ENCODE peak calls at places on chromosomes 6 and 20, in four cellular contexts. L is breast epithelium, I is WERI-Rb-1, Z is left lung. T is an unnamed sample.
A peak's percentile ranks its signal among the peaks of the same experiment; 100 is the strongest.

GRCh38 chr20:219290-220115 is 7.6 kb upstream of the DEFB129 start:
- DNase-seq in Z (no peak), I (peak; percentile 25), L (no peak), T (no peak)

GRCh38 chr6:16256781-16257180 is 18.4 kb downstream of the GMPR start:
- DNase-seq in I (peak; percentile 92), Z (no peak), L (no peak), T (no peak)

GRCh38 chr6:1606533-1607235 is 3.0 kb upstream of the FOXC1 start:
- DNase-seq in Z (no peak), I (peak; percentile 18), L (no peak), T (no peak)

GRCh38 chr6:10081075-10081474 is 333.8 kb downstream of the TFAP2A start:
- DNase-seq in Z (no peak), L (no peak), I (no peak), T (no peak)

GRCh38 chr20:45206746-45207145 is at the start of gene SEMG1:
- DNase-seq in I (no peak), L (no peak), Z (no peak), T (no peak)

GRCh38 chr6:36800223-36801095 is 38.8 kb downstream of the CPNE5 start:
- DNase-seq in Z (no peak), I (no peak), L (no peak), T (no peak)

GRCh38 chr6:7590918-7591302 is 912 bp downstream of the SNRNP48 start:
- DNase-seq in Z (no peak), L (no peak), I (no peak), T (no peak)

GRCh38 chr20:25178563-25179438 is 16.7 kb upstream of the ENTPD6 start:
- DNase-seq in I (peak; percentile 14), Z (peak; percentile 74), L (no peak), T (no peak)

GRCh38 chr20:51457281-51457932 is 85.1 kb downstream of the NFATC2 start:
- DNase-seq in L (no peak), I (no peak), Z (peak; percentile 68), T (no peak)

GRCh38 chr6:82251942-82252341 is 4.4 kb upstream of the IBTK start:
- DNase-seq in Z (no peak), I (no peak), L (no peak), T (no peak)

GRCh38 chr6:34152042-34152524 is 6.2 kb upstream of the GRM4 start:
- DNase-seq in I (peak; percentile 14), Z (peak; percentile 12), L (peak; percentile 43), T (no peak)

GRCh38 chr20:64083380-64084208 is 604 bp downstream of the LKAAEAR1 start:
- DNase-seq in L (no peak), Z (peak; percentile 81), I (peak; percentile 75), T (peak; percentile 77)

GRCh38 chr6:108795814-108796213 is 52.4 kb upstream of the ARMC2 start:
- DNase-seq in Z (no peak), L (no peak), I (no peak), T (no peak)
- H3K9me3 ChIP-seq in Z (no peaks in the 10 kb centered on the region), L (no peaks in the 10 kb centered on the region), I (no peaks in the 10 kb centered on the region), T (no peaks in the 10 kb centered on the region)

DNA sequence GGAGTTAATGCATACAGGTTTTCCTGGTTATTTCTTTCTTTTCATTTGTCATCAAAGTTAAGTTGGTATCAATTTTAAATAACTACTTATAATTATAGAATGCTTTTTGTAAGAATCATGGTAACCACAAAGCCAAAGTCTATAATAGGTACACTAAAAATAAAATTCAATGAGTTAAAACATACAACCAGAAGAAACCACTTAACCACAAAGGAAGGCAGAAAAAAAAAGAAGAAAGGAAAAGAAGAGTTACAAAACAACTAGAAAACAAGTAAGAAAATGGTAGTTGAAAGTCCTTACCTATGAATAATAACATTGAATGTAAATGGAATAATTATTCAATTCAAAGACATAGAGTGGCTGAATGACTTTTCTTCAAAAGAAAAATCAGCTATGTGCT is 45.6 kb downstream of the THBS2 start:
- DNase-seq in Z (no peak), L (no peak), I (no peak), T (no peak)
- TF ChIP-seq CTCF in Z (no peak), L (no peak), I (no peak), T (no peak)

DNA sequence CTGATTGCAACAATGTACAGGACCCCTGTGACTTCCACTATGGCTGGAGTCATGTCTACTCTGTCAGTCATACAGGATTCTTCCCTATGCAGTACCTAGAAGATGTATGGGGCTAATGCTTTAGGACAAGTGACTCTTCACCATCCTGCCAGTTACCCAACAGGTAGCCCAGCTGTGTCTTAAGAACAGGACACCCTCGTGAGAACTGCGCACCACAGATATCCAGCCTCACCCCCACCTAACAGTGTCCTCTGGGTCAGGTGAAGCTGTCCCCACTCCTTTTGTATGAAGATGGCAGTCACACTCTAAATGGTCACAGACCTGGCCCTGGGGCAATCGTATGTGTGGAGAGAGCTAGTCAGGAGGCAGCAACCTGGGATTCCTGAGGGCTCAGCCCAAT is 191.6 kb downstream of the C6orf118 start:
- DNase-seq in Z (no peak), I (no peak), L (no peak), T (no peak)
- H3K9me3 ChIP-seq in Z (no peaks in the 10 kb centered on the region), I (peaks cover 3% of the 10 kb centered on the region), L (peaks cover 9% of the 10 kb centered on the region), T (no peaks in the 10 kb centered on the region)

DNA sequence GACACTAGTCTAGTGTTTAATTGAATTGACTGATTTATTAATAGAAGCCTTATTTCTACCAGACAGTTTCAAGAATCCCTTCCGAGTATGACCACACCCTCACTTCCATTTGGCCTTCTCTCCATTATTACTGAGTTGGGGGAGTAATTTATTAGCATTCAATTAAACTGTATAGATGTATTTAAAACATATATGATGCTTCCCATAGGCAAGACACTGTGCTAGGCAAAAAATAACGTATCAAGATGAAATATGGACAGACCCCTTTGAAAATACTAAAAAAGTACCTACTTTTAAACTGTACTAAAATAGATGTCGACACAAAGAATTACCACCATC is 112.9 kb upstream of the PHACTR1 start:
- DNase-seq in Z (no peak), L (no peak), I (no peak), T (no peak)
- TF ChIP-seq CTCF in Z (no peak), L (no peak), I (no peak), T (no peak)

GRCh38 chr6:151075005-151075404 is 164.8 kb upstream of the AKAP12 start:
- DNase-seq in I (no peak), Z (no peak), L (no peak), T (no peak)

GRCh38 chr6:151071295-151071694 is 168.5 kb upstream of the AKAP12 start:
- DNase-seq in I (no peak), L (no peak), Z (no peak), T (peak; percentile 67)

GRCh38 chr6:151078655-151079054 is 161.1 kb upstream of the AKAP12 start:
- DNase-seq in Z (no peak), L (no peak), I (no peak), T (no peak)

GRCh38 chr6:151075527-151075926 is 164.2 kb upstream of the AKAP12 start:
- DNase-seq in I (no peak), Z (no peak), L (no peak), T (no peak)

GRCh38 chr6:151075943-151076555 is 163.7 kb upstream of the AKAP12 start:
- DNase-seq in I (no peak), L (no peak), Z (no peak), T (no peak)
- H3K9me3 ChIP-seq in I (no peaks in the 10 kb centered on the region), L (no peaks in the 10 kb centered on the region), Z (no peaks in the 10 kb centered on the region), T (no peaks in the 10 kb centered on the region)

GRCh38 chr6:68895929-68896328 is 260.8 kb downstream of the ADGRB3 start:
- DNase-seq in L (no peak), Z (no peak), I (no peak), T (no peak)

DNA sequence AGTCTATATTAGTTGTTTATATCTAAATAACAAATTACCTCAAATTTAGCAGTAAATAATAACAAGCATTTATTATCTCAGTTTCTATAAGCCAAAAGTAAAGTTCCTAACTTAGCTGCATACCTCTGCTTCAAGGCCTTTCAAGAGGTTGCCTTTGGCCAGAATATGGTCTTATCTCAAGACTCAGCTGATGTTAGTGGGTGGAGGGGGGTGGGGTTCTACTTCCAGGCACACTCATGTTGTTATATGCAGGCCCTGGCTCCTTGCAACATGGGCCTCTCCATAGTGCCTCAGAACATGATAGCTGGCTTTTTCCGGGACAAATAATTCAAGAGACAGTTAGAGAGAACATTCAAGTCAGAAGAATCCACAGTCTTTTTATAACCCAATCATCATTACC is 266.0 kb downstream of the ADGRB3 start:
- DNase-seq in Z (peak; percentile 40), I (no peak), L (no peak), T (no peak)
- TF ChIP-seq CTCF in Z (no peak), I (no peak), L (no peak), T (no peak)